ENCODE peak calls at places on chromosomes 3 and 15, in five cellular contexts. V, W, Q, A and F are unnamed samples.
A peak's percentile ranks its signal among the peaks of the same experiment; 100 is the strongest.

GRCh38 chr15:49895337-49896223 is 223.5 kb downstream of the ATP8B4 start:
- DNase-seq in V (no peak), W (no peak), Q (no peak), A (no peak), F (no peak)

GRCh38 chr15:40512440-40512839 is 41.7 kb downstream of the CHST14 start:
- DNase-seq in V (no peak), W (no peak), Q (no peak), A (no peak), F (no peak)

GRCh38 chr15:31478781-31479221 is 152.2 kb downstream of the KLF13 start:
- DNase-seq in V (no peak), W (no peak), Q (no peak), A (no peak), F (no peak)

GRCh38 chr3:30203301-30203700 is 403.1 kb upstream of the TGFBR2 start:
- DNase-seq in V (no peak), W (no peak), Q (no peak), A (no peak), F (no peak)

GRCh38 chr15:71683401-71684274 is 126.7 kb upstream of the NR2E3 start:
- DNase-seq in V (no peak), W (no peak), Q (no peak), A (no peak), F (no peak)

GRCh38 chr15:93179072-93179471 is 90.1 kb upstream of the RGMA start:
- DNase-seq in V (no peak), W (peak; percentile 28), Q (no peak), A (peak; percentile 23), F (no peak)

GRCh38 chr3:46898321-46899150 is 21.0 kb downstream of the PTH1R start:
- DNase-seq in V (no peak), W (no peak), Q (no peak), A (peak; percentile 49), F (no peak)

GRCh38 chr3:15181964-15182363 is 24.1 kb upstream of the CAPN7 start:
- DNase-seq in V (no peak), W (no peak), Q (no peak), A (no peak), F (no peak)

GRCh38 chr3:178097576-178097975 is 438.7 kb upstream of the KCNMB2 start:
- DNase-seq in V (no peak), W (no peak), Q (no peak), A (peak; percentile 19), F (no peak)

GRCh38 chr3:177705976-177706866 is 508.9 kb upstream of the TBL1XR1 start:
- DNase-seq in V (no peak), W (peak; percentile 65), Q (no peak), A (peak; percentile 51), F (no peak)

GRCh38 chr15:46316024-46316423 is 681.2 kb downstream of the SQOR start:
- DNase-seq in V (no peak), W (no peak), Q (no peak), A (no peak), F (no peak)

GRCh38 chr15:58257776-58258325 is 119.7 kb downstream of the AQP9 start:
- DNase-seq in V (no peak), W (no peak), Q (no peak), A (no peak), F (no peak)

GRCh38 chr3:124107074-124107473 is 115.2 kb upstream of the ROPN1 start:
- DNase-seq in V (no peak), W (no peak), Q (no peak), A (no peak), F (no peak)

GRCh38 chr3:45135959-45136358 is 10.2 kb downstream of the CDCP1 start:
- DNase-seq in V (no peak), W (no peak), Q (no peak), A (no peak), F (no peak)
- H3K4me3 ChIP-seq in V (no peak overlapping the region), W (no peak overlapping the region), Q (no peak overlapping the region), A (no peak overlapping the region), F (no peak overlapping the region)

GRCh38 chr15:41829959-41830646 is 2.2 kb downstream of the JMJD7 start:
- DNase-seq in V (no peak), W (no peak), Q (no peak), A (no peak), F (no peak)

GRCh38 chr15:41825572-41826535 is 2.0 kb upstream of the JMJD7 start:
- DNase-seq in V (no peak), W (no peak), Q (no peak), A (no peak), F (no peak)

GRCh38 chr15:41827880-41828746 is at the start of gene JMJD7:
- DNase-seq in V (peak; percentile 92), W (peak; percentile 97), Q (peak; percentile 95), A (peak; percentile 96), F (peak; percentile 94)

GRCh38 chr15:41827290-41827879 is 507 bp upstream of the JMJD7 start:
- DNase-seq in V (no peak), W (no peak), Q (peak; percentile 29), A (no peak), F (peak; percentile 9)

DNA sequence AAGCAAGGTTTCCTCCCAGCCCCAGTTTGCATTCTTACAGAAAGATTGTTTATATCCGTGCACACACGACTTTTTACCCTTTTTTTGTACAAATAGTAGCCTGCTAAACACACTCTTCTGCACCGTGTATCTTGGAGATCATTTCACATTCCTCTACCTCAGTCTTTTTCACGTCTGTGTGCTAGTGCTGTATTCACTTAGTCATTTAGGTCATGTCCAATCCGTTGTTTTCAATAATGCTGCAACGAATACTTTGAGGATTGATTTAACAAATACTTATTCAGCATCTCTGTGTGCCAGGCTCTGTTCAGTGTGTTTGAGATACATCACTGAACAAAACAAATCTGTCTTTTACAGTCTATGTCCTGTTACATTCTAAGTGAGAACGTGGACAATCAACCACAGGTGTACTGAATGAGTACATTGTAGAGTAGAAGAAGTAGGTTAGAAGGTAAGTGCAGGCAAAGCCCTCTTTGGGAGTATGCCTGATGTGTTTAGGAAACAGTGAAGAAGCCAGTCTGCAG is 917 bp downstream of the JMJD7 start:
- DNase-seq in V (no peak), W (no peak), Q (no peak), A (no peak), F (no peak)
- H3K4me1 ChIP-seq in V (peaks cover 48% of the 10 kb centered on the region), W (peaks cover 13% of the 10 kb centered on the region), Q (peaks cover 16% of the 10 kb centered on the region), A (peaks cover 21% of the 10 kb centered on the region), F (peaks cover 35% of the 10 kb centered on the region)

GRCh38 chr3:42702982-42703694 is 540 bp upstream of the HHATL start:
- DNase-seq in V (no peak), W (no peak), Q (no peak), A (no peak), F (no peak)

GRCh38 chr3:42702066-42702951 is at the start of gene HHATL:
- DNase-seq in V (no peak), W (peak; percentile 74), Q (no peak), A (peak; percentile 70), F (no peak)

GRCh38 chr3:42699511-42699971 is 3.1 kb downstream of the HHATL start:
- DNase-seq in V (no peak), W (no peak), Q (no peak), A (no peak), F (no peak)

GRCh38 chr3:42700366-42701288 is 2.0 kb downstream of the HHATL start:
- DNase-seq in V (no peak), W (no peak), Q (no peak), A (no peak), F (no peak)

DNA sequence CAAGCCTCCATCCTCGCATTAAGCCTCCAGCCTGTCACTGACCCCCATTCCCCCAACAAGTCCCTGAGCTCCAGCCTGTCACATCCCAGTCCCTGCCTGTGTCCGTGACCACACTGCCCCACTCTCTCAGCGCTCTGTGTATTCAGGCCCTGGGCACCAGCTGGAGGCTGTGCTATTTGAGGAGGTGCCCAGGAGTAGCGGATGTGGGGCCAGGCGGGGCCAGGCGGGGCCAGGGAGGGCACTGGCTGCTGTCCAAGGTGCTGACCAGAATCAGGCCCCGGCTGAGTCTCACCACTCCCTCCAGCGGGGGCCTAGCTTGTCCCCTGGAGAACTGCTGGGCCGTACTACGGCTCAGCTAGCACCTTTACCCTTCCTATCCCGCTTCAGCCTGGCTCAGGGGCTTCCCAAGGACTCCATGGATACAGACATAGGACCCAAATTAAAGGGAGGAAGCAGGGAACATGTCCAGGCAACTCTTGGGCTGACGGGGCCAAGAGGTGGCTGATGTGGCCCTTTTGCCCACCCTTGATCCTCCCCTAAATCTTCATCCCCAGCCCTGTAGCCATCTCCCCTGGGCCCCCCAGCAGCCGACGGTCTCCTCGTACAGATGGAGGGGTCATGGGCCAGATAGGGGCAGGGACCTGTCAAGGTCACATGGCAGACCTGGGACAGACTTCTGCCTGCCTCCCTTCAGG is 1.1 kb downstream of the HHATL start:
- DNase-seq in V (peak; percentile 60), W (peak; percentile 82), Q (no peak), A (peak; percentile 85), F (peak; percentile 36)
- H3K27ac ChIP-seq in V (no peak overlapping the region), W (peak overlapping the region; percentile 85), Q (no peak overlapping the region), A (peak overlapping the region; percentile 100), F (no peak overlapping the region)

DNA sequence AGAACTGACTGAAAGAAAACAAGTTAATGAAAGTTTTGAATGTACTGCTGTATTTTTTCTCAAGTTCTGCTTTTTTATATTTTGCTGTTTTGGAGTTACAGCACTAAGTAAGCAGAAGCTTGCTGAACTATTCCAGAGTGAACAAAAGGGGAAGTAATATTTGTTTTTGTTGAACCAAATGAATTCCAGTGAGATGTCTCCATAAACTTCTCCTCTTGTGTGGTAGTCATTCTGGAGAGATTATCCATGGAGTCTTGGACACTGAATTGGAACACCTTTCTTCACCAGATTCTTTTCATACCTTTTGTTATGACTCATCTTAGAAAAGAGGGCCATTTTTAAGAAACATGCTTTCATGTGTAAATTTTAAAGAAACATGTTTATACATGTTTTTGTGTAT is 8.8 kb downstream of the ANKUB1 start:
- DNase-seq in V (no peak), W (no peak), Q (no peak), A (no peak), F (no peak)
- H3K4me3 ChIP-seq in V (no peak overlapping the region), W (no peak overlapping the region), Q (no peak overlapping the region), A (no peak overlapping the region), F (no peak overlapping the region)

DNA sequence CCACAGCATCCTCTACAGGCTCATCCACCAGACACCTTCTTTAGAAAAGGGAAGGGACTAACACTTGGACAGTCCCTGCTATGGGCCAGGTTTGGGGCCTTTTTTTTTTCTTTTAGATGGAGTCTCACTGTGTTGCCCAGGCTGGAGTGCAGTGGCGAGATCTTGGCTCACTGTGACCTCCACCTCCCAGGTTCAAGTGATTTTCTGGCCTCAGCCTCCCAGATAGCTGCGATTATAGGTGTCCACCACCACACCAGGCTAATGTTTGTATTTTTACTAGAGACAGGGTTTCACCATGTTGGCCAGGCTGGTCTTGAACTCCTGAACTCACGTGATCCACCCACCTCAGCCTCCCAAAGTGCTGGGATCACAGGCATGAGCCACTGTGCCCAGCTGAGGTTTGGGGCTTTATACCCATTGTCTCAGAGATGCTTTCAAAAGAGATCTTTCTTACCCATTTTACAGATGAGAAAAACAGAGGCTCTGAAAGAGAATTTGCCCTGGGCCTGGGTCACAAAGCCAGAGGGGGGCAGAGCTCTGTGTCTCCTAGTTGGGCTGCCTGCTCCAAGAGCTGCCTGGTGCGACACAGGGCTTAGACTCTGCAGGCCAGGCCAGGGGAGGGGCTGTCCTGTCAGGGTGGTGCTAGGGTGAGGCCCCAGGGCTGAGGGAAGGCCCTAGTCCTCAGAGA is 11.6 kb downstream of the LINGO1 start:
- DNase-seq in V (no peak), W (no peak), Q (no peak), A (no peak), F (no peak)
- H3K4me1 ChIP-seq in V (no peaks in the 10 kb centered on the region), W (no peaks in the 10 kb centered on the region), Q (no peaks in the 10 kb centered on the region), A (no peaks in the 10 kb centered on the region), F (no peaks in the 10 kb centered on the region)

GRCh38 chr3:193865879-193866480 is 270.0 kb upstream of the HES1 start:
- DNase-seq in V (no peak), W (no peak), Q (no peak), A (no peak), F (no peak)
- H3K27ac ChIP-seq in V (no peak overlapping the region), W (no peak overlapping the region), Q (no peak overlapping the region), A (no peak overlapping the region), F (no peak overlapping the region)